ENCODE peak calls at places on chromosomes 16 and 17, in ten cellular contexts. Y is T1000, X is caudate nucleus, U is NCI-H2171 treated with DMSO at 0.1 percent for 48 hours, O is NCI-H1092, W is smooth muscle cell of the brain vasculature, A is germinal center, R is brain pericyte, G is head of caudate nucleus, Q is iPS-NIHi11. Z is an unnamed sample.

GRCh38 chr16:89114159-89114981 is 20.7 kb downstream of the ACSF3 start:
- DNase-seq in Y (no peak), X (no peak), U (no peak), O (no peak), W (no peak), A (peak; percentile 24), R (no peak), G (no peak), Q (peak; percentile 72), Z (no peak)

GRCh38 chr16:16143941-16144340 is 79.4 kb downstream of the ABCC6 start:
- DNase-seq in Y (no peak), X (no peak), U (no peak), O (no peak), W (no peak), A (no peak), R (no peak), G (no peak), Q (no peak), Z (no peak)

GRCh38 chr16:51638338-51639135 is 487.5 kb upstream of the SALL1 start:
- DNase-seq in Y (no peak), X (no peak), U (no peak), O (no peak), W (no peak), A (no peak), R (no peak), G (no peak), Q (no peak), Z (no peak)

GRCh38 chr17:18314059-18314730 is 599 bp downstream of the TOP3A start:
- DNase-seq in Y (no peak), X (no peak), U (no peak), O (no peak), W (no peak), A (peak; percentile 12), R (no peak), G (no peak), Q (no peak), Z (no peak)

GRCh38 chr16:46908540-46909372 is 24.6 kb downstream of the GPT2 start:
- DNase-seq in Y (no peak), X (no peak), U (peak; percentile 61), O (peak; percentile 55), W (peak; percentile 55), A (peak; percentile 69), R (no peak), G (peak; percentile 67), Q (peak; percentile 85), Z (peak; percentile 46)

GRCh38 chr16:85057948-85058347 is 30.4 kb downstream of the KIAA0513 start:
- DNase-seq in Y (no peak), X (no peak), U (peak; percentile 82), O (no peak), W (no peak), A (peak; percentile 34), R (no peak), G (no peak), Q (no peak), Z (no peak)

GRCh38 chr16:48013476-48013875 is 142.3 kb downstream of the ABCC12 start:
- DNase-seq in Y (peak; percentile 16), X (no peak), U (peak; percentile 38), O (no peak), W (no peak), A (no peak), R (no peak), G (peak; percentile 15), Q (peak; percentile 21), Z (no peak)

GRCh38 chr17:80899402-80900268 is 92.0 kb upstream of the CHMP6 start:
- DNase-seq in Y (no peak), X (no peak), U (no peak), O (no peak), W (no peak), A (peak; percentile 44), R (no peak), G (peak; percentile 36), Q (peak; percentile 84), Z (peak; percentile 73)

GRCh38 chr17:6472517-6472916 is 28.3 kb downstream of the PIMREG start:
- DNase-seq in Y (no peak), X (no peak), U (no peak), O (no peak), W (no peak), A (no peak), R (no peak), G (no peak), Q (no peak), Z (no peak)

GRCh38 chr17:53061446-53061845 is 761.3 kb upstream of the KIF2B start:
- DNase-seq in Y (no peak), X (no peak), U (no peak), O (no peak), W (no peak), A (no peak), R (no peak), G (no peak), Q (peak; percentile 48), Z (no peak)

GRCh38 chr16:76428858-76429257 is 151.7 kb downstream of the CNTNAP4 start:
- DNase-seq in Y (no peak), X (no peak), U (no peak), O (no peak), W (no peak), A (no peak), R (no peak), G (no peak), Q (no peak), Z (no peak)

GRCh38 chr17:29444589-29444988 is 54.4 kb downstream of the TAOK1 start:
- DNase-seq in Y (no peak), X (no peak), U (no peak), O (no peak), W (no peak), A (no peak), R (no peak), G (no peak), Q (no peak), Z (no peak)

GRCh38 chr17:50627782-50628601 is 6.7 kb upstream of the ABCC3 start:
- DNase-seq in Y (no peak), X (no peak), U (no peak), O (no peak), W (no peak), A (no peak), R (no peak), G (no peak), Q (peak; percentile 69), Z (no peak)

GRCh38 chr16:4524571-4524970 is 14.0 kb downstream of the CDIP1 start:
- DNase-seq in Y (no peak), X (no peak), U (no peak), O (no peak), W (no peak), A (no peak), R (no peak), G (no peak), Q (no peak), Z (no peak)

GRCh38 chr16:29899516-29900101 is at the start of gene SEZ6L2:
- DNase-seq in Y (peak; percentile 14), X (peak; percentile 41), U (peak; percentile 97), O (peak; percentile 89), W (peak; percentile 36), A (no peak), R (peak; percentile 24), G (peak; percentile 87), Q (peak; percentile 88), Z (no peak)

GRCh38 chr16:87996962-87997880 is 46.0 kb downstream of the BANP start:
- DNase-seq in Y (no peak), X (no peak), U (no peak), O (no peak), W (no peak), A (no peak), R (no peak), G (no peak), Q (no peak), Z (no peak)

Z was measured in AML-193.